ENCODE peak calls at places on chromosome 4, in six cellular contexts. V is ascending aorta, N is mammary epithelial cell, A is NB4, I is cardiac fibroblast, J is lower lobe of right lung. O is an unnamed sample.

GRCh38 chr4:57243071-57243470 is 132.9 kb upstream of the IGFBP7 start:
- DNase-seq in A (no peak), V (no peak), N (no peak), I (no peak), J (no peak), O (no peak)

GRCh38 chr4:34181311-34181808 is 2063.0 kb downstream of the ARAP2 start:
- DNase-seq in N (peak; percentile 90), A (no peak), V (no peak), J (no peak), I (peak; percentile 91), O (peak; percentile 97)

GRCh38 chr4:145218251-145218650 is 37.9 kb upstream of the OTUD4 start:
- DNase-seq in I (peak; percentile 39), J (no peak), N (no peak), V (no peak), A (no peak), O (no peak)

GRCh38 chr4:37632836-37633235 is 53.3 kb downstream of the RELL1 start:
- DNase-seq in A (no peak), I (no peak), N (no peak), V (no peak), J (no peak), O (no peak)

GRCh38 chr4:10019521-10020051 is 1.7 kb downstream of the SLC2A9 start:
- DNase-seq in V (no peak), N (no peak), A (peak; percentile 38), I (no peak), J (no peak), O (no peak)

GRCh38 chr4:181670506-181670905 is 572.7 kb upstream of the TENM3 start:
- DNase-seq in V (no peak), J (no peak), N (peak; percentile 54), I (no peak), A (no peak), O (no peak)

GRCh38 chr4:3340703-3341088 is 47.9 kb downstream of the RGS12 start:
- DNase-seq in N (peak; percentile 7), A (no peak), I (no peak), J (peak; percentile 91), V (no peak), O (peak; percentile 20)

GRCh38 chr4:56648245-56649151 is 32.6 kb downstream of the HOPX start:
- DNase-seq in A (peak; percentile 24), V (no peak), N (no peak), J (no peak), I (no peak), O (peak; percentile 54)

GRCh38 chr4:80841587-80842281 is 188.8 kb upstream of the BMP3 start:
- DNase-seq in A (no peak), N (no peak), V (no peak), I (no peak), J (no peak), O (no peak)

GRCh38 chr4:143336828-143337599 is at the start of gene GAB1:
- DNase-seq in V (peak; percentile 88), A (peak; percentile 12), J (peak; percentile 86), N (peak; percentile 82), I (peak; percentile 67), O (peak; percentile 58)

GRCh38 chr4:41877020-41877796 is 58.0 kb upstream of the TMEM33 start:
- DNase-seq in J (no peak), A (no peak), V (no peak), N (no peak), I (no peak), O (no peak)

GRCh38 chr4:122005064-122005755 is 53.4 kb upstream of the TRPC3 start:
- DNase-seq in J (no peak), A (no peak), N (no peak), V (no peak), I (no peak), O (no peak)

GRCh38 chr4:42278709-42279324 is 118.5 kb upstream of the SHISA3 start:
- DNase-seq in V (no peak), I (no peak), A (no peak), J (no peak), N (no peak), O (no peak)

GRCh38 chr4:94523033-94523590 is 71.4 kb downstream of the PDLIM5 start:
- DNase-seq in V (no peak), A (no peak), J (no peak), N (no peak), I (peak; percentile 41), O (no peak)

DNA sequence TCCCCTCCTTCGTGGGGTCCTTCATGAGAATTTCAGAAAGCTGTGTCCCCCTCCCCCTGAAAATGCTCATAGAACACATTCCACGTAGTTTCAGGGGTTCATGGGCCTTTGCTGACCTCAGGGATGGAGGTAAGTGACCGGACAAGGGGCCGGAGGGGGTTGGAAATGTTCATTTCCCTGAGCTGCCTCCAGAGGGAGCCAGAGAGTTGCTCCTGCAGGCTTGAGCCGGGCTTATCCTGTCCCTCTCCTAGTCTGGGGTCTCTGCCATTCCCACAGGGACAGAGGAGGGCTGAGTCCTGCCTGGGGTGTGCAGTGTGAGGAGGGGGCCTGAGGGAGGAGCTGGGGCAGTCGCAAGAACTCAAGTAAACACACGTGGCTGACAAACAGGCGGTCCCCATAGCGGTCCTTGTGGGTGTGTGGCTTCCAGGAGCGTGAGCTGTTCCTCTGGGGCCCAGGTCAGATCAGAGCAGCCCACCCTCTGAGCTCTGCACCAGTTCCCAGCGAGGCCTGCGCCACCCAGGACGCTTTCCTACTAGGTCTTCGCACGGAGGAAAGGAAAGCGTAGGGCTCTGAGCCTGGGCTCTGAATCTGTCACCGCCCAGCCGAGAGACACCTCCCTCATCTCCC is 62.5 kb downstream of the WFS1 start:
- DNase-seq in A (peak; percentile 37), N (no peak), I (peak; percentile 33), J (no peak), V (no peak), O (no peak)
- TF ChIP-seq CTCF in A (peak; percentile 92), N (peak; percentile 80), I (peak; percentile 90), J (peak; percentile 72), V (peak; percentile 48), O (peak; percentile 83)

GRCh38 chr4:38670939-38671593 is 7.1 kb downstream of the KLF3 start:
- DNase-seq in A (peak; percentile 52), I (no peak), V (no peak), J (peak; percentile 61), N (no peak), O (no peak)
- H3K4me3 ChIP-seq in A (no peak overlapping the region), I (no peak overlapping the region), V (peak overlapping the region; percentile 27), J (peak overlapping the region; percentile 31), N (no peak overlapping the region), O (no peak overlapping the region)

DNA sequence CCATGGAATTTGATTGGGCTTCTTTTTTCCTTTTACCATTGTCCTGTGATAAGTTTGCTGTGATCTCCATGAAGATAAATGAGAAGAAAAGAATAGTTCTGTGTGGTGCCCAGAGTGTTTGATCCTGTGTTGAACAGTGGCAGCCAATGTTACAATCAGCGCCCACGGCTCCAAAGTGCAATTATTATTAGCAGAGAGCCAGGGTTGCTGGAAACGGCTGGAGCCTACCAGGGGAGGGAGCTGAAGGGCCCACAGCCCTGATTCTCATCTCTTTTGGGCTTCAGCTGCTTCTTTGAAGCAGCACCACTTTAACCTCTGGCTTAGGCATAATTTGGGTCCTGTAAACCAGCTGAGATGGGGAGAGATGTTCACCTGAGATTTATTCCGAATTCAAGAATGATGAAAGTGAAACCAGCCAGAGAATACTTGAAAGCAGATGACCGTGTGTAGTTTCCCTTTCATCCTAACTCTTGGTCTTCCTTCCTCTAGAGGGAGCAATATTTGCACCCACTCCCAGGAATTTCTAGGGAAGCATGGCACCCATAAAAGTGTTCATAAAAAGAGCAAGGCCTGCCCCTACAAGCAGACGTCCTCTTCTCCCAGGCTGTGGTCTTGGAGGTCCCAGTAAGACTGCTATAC is 298.3 kb downstream of the EVC2 start:
- DNase-seq in I (no peak), A (no peak), N (peak; percentile 4), V (no peak), J (no peak), O (no peak)
- TF ChIP-seq CTCF in I (no peak), A (no peak), N (peak; percentile 37), V (no peak), J (no peak), O (no peak)

GRCh38 chr4:152509595-152510209 is 26.2 kb downstream of the FBXW7 start:
- DNase-seq in I (no peak), N (no peak), A (peak; percentile 12), V (no peak), J (no peak), O (no peak)

GRCh38 chr4:152514356-152514755 is 21.5 kb downstream of the FBXW7 start:
- DNase-seq in N (no peak), V (no peak), I (no peak), A (no peak), J (no peak), O (no peak)

GRCh38 chr4:152513078-152513477 is 22.8 kb downstream of the FBXW7 start:
- DNase-seq in N (no peak), V (no peak), I (no peak), J (no peak), A (no peak), O (no peak)

GRCh38 chr4:152510349-152511147 is 25.3 kb downstream of the FBXW7 start:
- DNase-seq in A (no peak), I (no peak), N (no peak), J (no peak), V (no peak), O (no peak)

DNA sequence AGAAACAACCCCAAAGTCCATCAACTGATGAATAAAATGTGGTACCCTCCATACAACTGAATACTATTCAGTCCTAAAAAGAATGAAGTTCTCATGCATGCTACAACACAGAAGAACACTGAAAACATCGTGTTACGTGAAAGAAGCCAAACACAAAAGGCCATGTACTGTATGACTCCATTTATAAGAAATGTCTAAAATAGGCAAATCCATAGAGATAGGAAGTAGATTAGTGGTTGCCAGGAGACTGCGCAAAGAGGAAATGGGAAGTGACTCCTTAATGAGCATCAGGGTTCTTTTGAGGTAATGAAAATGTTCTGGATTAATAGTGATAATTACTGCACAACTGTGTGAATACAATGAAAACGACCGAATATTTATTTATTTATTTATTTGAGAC is 23.4 kb downstream of the FBXW7 start:
- DNase-seq in V (no peak), J (no peak), A (no peak), N (no peak), I (no peak), O (no peak)
- H3K4me3 ChIP-seq in V (no peak overlapping the region), J (no peak overlapping the region), A (no peak overlapping the region), N (no peak overlapping the region), I (no peak overlapping the region), O (no peak overlapping the region)